ENCODE peak calls at places on chromosome 19, in seven cellular contexts. S is GM12865; K is WERI-Rb-1; D is right lobe of liver; L is astrocyte of the cerebellum; M is GM23338; G is CD4-positive, alpha-beta T cell. X is an unnamed sample.
A peak's percentile ranks its signal among the peaks of the same experiment; 100 is the strongest.

GRCh38 chr19:15265849-15266248 is 33.6 kb upstream of the EPHX3 start:
- DNase-seq in S (no peak), K (no peak), D (peak; percentile 89), L (peak; percentile 95), M (no peak), G (no peak), X (no peak)

GRCh38 chr19:49687566-49688316 is 1.7 kb upstream of the ADM5 start:
- DNase-seq in S (no peak), K (no peak), D (no peak), L (no peak), M (peak; percentile 55), G (no peak), X (no peak)

GRCh38 chr19:2327773-2328400 is 499 bp downstream of the LSM7 start:
- DNase-seq in S (peak; percentile 93), K (peak; percentile 44), D (no peak), L (peak; percentile 43), M (peak; percentile 82), G (no peak), X (no peak)

GRCh38 chr19:16363852-16364230 is 39.2 kb downstream of the KLF2 start:
- DNase-seq in S (no peak), K (no peak), D (no peak), L (no peak), M (no peak), G (no peak), X (no peak)

GRCh38 chr19:38184815-38185214 is 39.2 kb downstream of the DPF1 start:
- DNase-seq in S (no peak), K (no peak), D (no peak), L (no peak), M (no peak), G (no peak), X (no peak)

GRCh38 chr19:38114651-38115050 is 109.4 kb downstream of the DPF1 start:
- DNase-seq in S (no peak), K (no peak), D (no peak), L (no peak), M (no peak), G (no peak), X (no peak)

GRCh38 chr19:18948075-18948975 is 7.3 kb upstream of the HOMER3 start:
- DNase-seq in S (no peak), K (no peak), D (no peak), L (no peak), M (no peak), G (no peak), X (no peak)

GRCh38 chr19:48548253-48548911 is 3.6 kb upstream of the SULT2B1 start:
- DNase-seq in S (no peak), K (no peak), D (no peak), L (no peak), M (no peak), G (no peak), X (no peak)

GRCh38 chr19:55703790-55704215 is 28.8 kb downstream of the EPN1 start:
- DNase-seq in S (no peak), K (no peak), D (no peak), L (no peak), M (peak; percentile 86), G (peak; percentile 14), X (no peak)

GRCh38 chr19:10388957-10389356 is 8.6 kb upstream of the TYK2 start:
- DNase-seq in S (peak; percentile 86), K (peak; percentile 83), D (peak; percentile 89), L (peak; percentile 65), M (peak; percentile 93), G (peak; percentile 84), X (no peak)

GRCh38 chr19:24072720-24073119 is 14.3 kb upstream of the ZNF254 start:
- DNase-seq in S (no peak), K (no peak), D (no peak), L (no peak), M (no peak), G (no peak), X (no peak)

GRCh38 chr19:7879102-7879770 is 5.0 kb upstream of the PRR36 start:
- DNase-seq in S (no peak), K (no peak), D (no peak), L (no peak), M (no peak), G (no peak), X (no peak)

GRCh38 chr19:10193666-10194499 is 870 bp downstream of the DNMT1 start:
- DNase-seq in S (peak; percentile 24), K (no peak), D (no peak), L (no peak), M (peak; percentile 65), G (peak; percentile 5), X (peak; percentile 93)

GRCh38 chr19:8526345-8527062 is 12.5 kb upstream of the ZNF414 start:
- DNase-seq in S (peak; percentile 83), K (peak; percentile 95), D (peak; percentile 92), L (peak; percentile 82), M (peak; percentile 97), G (no peak), X (peak; percentile 98)

DNA sequence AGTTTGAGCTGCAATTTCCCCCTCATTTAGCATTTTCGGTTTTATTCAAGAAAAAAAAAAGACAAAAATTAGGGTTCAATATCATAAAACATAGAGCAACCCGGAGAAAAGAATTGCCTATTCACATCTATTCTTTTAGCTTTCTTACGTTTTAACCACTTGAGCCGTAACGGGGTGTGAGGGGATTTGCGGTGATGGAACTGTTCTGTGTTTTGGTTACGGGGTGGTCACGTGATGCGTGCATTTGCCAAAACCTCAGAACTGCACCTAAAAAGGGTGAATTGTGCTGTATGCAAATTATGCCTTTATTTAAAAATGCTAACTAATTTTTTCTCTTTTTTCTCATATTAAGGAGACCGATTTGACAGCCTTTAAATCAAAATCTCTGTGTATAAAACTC is 22.1 kb downstream of the CLEC11A start:
- DNase-seq in S (no peak), K (no peak), D (no peak), L (no peak), M (no peak), G (no peak), X (no peak)
- TF ChIP-seq CTCF in S (no peak), K (no peak), D (no peak), L (no peak), M (no peak), G (no peak), X (no peak)

GRCh38 chr19:35977446-35978222 is 17.4 kb upstream of the SDHAF1 start:
- DNase-seq in S (peak; percentile 59), K (peak; percentile 96), D (no peak), L (no peak), M (peak; percentile 95), G (no peak), X (no peak)
- TF ChIP-seq CTCF in S (peak; percentile 28), K (peak; percentile 90), D (no peak), L (no peak), M (peak; percentile 88), G (no peak), X (peak; percentile 10)

GRCh38 chr19:11887618-11888531 is at the start of gene ZNF69:
- DNase-seq in S (peak; percentile 36), K (peak; percentile 96), D (peak; percentile 95), L (peak; percentile 27), M (peak; percentile 98), G (peak; percentile 26), X (peak; percentile 93)
- TF ChIP-seq CTCF in S (no peak), K (peak; percentile 49), D (peak; percentile 23), L (peak; percentile 22), M (no peak), G (no peak), X (peak; percentile 73)

GRCh38 chr19:46381346-46381745 is 32.0 kb downstream of the CCDC8 start:
- DNase-seq in S (no peak), K (no peak), D (peak; percentile 16), L (no peak), M (no peak), G (no peak), X (no peak)

GRCh38 chr19:46383846-46384245 is 29.5 kb downstream of the CCDC8 start:
- DNase-seq in S (no peak), K (no peak), D (peak; percentile 42), L (no peak), M (no peak), G (no peak), X (peak; percentile 68)

GRCh38 chr19:46383171-46383815 is 30.1 kb downstream of the CCDC8 start:
- DNase-seq in S (no peak), K (no peak), D (peak; percentile 40), L (no peak), M (no peak), G (no peak), X (peak; percentile 41)

GRCh38 chr19:46380690-46381089 is 32.7 kb downstream of the CCDC8 start:
- DNase-seq in S (no peak), K (no peak), D (no peak), L (no peak), M (no peak), G (no peak), X (no peak)

DNA sequence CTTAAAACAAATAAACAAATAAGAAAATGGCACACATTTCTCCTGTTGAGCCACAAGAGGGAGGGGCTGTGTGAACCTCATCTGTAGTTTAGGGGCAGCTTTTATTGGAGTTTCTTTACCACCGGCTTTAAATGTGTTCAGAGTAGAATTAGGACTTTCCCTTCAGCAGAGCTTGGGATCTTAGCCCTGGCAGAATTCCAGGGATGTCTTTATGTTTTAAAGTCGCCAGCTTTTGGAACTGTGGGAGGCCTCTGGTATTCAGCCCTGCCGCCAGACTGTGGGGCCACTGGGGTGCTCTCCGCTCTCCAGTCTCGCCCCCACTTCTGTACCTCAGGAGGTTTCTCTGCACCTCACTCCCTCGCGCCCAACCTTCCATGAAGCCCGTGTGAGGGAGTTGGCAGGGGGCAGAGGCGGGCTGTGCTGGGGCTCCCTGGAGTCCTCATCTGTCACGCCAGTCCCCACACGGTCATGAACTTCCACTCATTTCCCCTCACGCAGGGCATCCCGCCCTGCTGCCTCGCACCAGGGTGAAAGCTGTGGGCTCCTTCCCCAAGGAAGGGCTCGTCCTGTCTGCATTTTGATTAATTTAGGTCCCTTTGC is 31.5 kb downstream of the CCDC8 start:
- DNase-seq in S (no peak), K (no peak), D (peak; percentile 29), L (no peak), M (no peak), G (no peak), X (no peak)
- TF ChIP-seq CTCF in S (no peak), K (no peak), D (no peak), L (no peak), M (no peak), G (no peak), X (no peak)

X was measured in chondrocyte.